ENCODE peak calls at places on chromosomes 4 and X, in six cellular contexts. Q, Z, S, R, P and D are unnamed samples.

GRCh38 chr4:159779716-159780115 is 676.8 kb downstream of the RAPGEF2 start:
- DNase-seq in Z (no peak), P (no peak), S (no peak), R (no peak), Q (no peak), D (no peak)

GRCh38 chr4:173169428-173170209 is 1.0 kb downstream of the GALNT7 start:
- DNase-seq in Q (no peak), P (peak), S (no peak), R (peak), Z (no peak), D (peak)

GRCh38 chr4:92455956-92456355 is 152.2 kb downstream of the GRID2 start:
- DNase-seq in P (no peak), R (no peak), Z (no peak), S (no peak), Q (no peak), D (no peak)

GRCh38 chr4:98433608-98434198 is 172.5 kb downstream of the RAP1GDS1 start:
- DNase-seq in R (no peak), Z (no peak), Q (no peak), S (no peak), P (no peak), D (no peak)

GRCh38 chr4:1041147-1041935 is 29.9 kb downstream of the FGFRL1 start:
- DNase-seq in Q (no peak), Z (no peak), S (no peak), R (peak), P (no peak), D (no peak)

GRCh38 chr4:4327652-4328121 is 37.6 kb downstream of the ZBTB49 start:
- DNase-seq in Z (no peak), R (no peak), Q (no peak), S (no peak), P (peak), D (peak)

GRCh38 chrX:112677167-112677566 is 2.6 kb downstream of the LHFPL1 start:
- DNase-seq in Z (no peak), Q (no peak), S (no peak), P (no peak), R (no peak), D (no peak)

GRCh38 chrX:140701480-140701879 is 8.1 kb upstream of the LINC00632 start:
- DNase-seq in Q (peak), Z (no peak), R (peak), S (no peak), P (no peak), D (peak)

GRCh38 chrX:11273544-11273943 is 19.7 kb upstream of the AMELX start:
- DNase-seq in Q (no peak), P (no peak), Z (peak), R (no peak), S (no peak), D (no peak)

GRCh38 chr4:110586137-110586850 is 36.6 kb downstream of the PITX2 start:
- DNase-seq in S (no peak), Q (peak), Z (peak), R (peak), P (no peak), D (no peak)

GRCh38 chr4:17846256-17846655 is 35.5 kb downstream of the NCAPG start:
- DNase-seq in R (no peak), P (no peak), S (no peak), Q (no peak), Z (no peak), D (no peak)

GRCh38 chrX:12403474-12404082 is 265.3 kb downstream of the FRMPD4 start:
- DNase-seq in Q (no peak), R (no peak), S (no peak), Z (no peak), P (no peak), D (no peak)

GRCh38 chr4:102328045-102328444 is 17.2 kb downstream of the SLC39A8 start:
- DNase-seq in Z (no peak), P (no peak), R (no peak), Q (no peak), S (no peak), D (no peak)

GRCh38 chr4:27714073-27714472 is 853.4 kb downstream of the STIM2 start:
- DNase-seq in P (no peak), R (no peak), S (peak), Z (no peak), Q (no peak), D (no peak)

GRCh38 chrX:155577682-155578081 is 35.1 kb downstream of the TMLHE start:
- DNase-seq in Q (no peak), P (no peak), Z (no peak), R (no peak), S (no peak), D (no peak)

GRCh38 chrX:45208121-45208856 is 7.6 kb upstream of the DIPK2B start:
- DNase-seq in R (no peak), Q (no peak), Z (no peak), S (no peak), P (no peak), D (no peak)

GRCh38 chr4:78069859-78070258 is 12.7 kb downstream of the FRAS1 start:
- DNase-seq in P (no peak), Z (no peak), R (no peak), Q (no peak), S (no peak), D (no peak)

GRCh38 chr4:152310223-152310622 is 225.7 kb downstream of the FBXW7 start:
- DNase-seq in P (no peak), R (no peak), Z (peak), S (no peak), Q (no peak), D (no peak)

GRCh38 chr4:154549894-154550790 is at the start of gene PLRG1:
- DNase-seq in S (peak), P (peak), R (peak), Q (peak), Z (peak), D (peak)

GRCh38 chr4:120847019-120847582 is 75.4 kb downstream of the PRDM5 start:
- DNase-seq in S (no peak), R (no peak), Q (no peak), Z (no peak), P (no peak), D (no peak)

GRCh38 chr4:75180790-75181776 is 248.2 kb downstream of the PARM1 start:
- DNase-seq in R (no peak), Z (no peak), P (no peak), S (no peak), Q (peak), D (peak)

GRCh38 chrX:9542106-9542764 is 77.4 kb downstream of the TBL1X start:
- DNase-seq in R (no peak), P (no peak), S (no peak), Z (no peak), Q (no peak), D (no peak)